ENCODE peak calls at places on chromosome 16, in eight cellular contexts. One of them, this sample, is unnamed.

GRCh38 chr16:61792194-61792904 is 243.9 kb downstream of the CDH8 start:
- DNase-seq in esophagus squamous epithelium: no peak
- DNase-seq in spleen: no peak
- DNase-seq in esophagus muscularis mucosa: no peak
- DNase-seq in H1: no peak
- DNase-seq in testis: no peak
- DNase-seq in transverse colon: no peak
- DNase-seq in heart left ventricle: no peak
- DNase-seq in this sample: no peak

GRCh38 chr16:55543470-55543869 is 23.0 kb upstream of the CAPNS2 start:
- DNase-seq in esophagus squamous epithelium: no peak
- DNase-seq in spleen: no peak
- DNase-seq in esophagus muscularis mucosa: no peak
- DNase-seq in H1: no peak
- DNase-seq in testis: no peak
- DNase-seq in transverse colon: no peak
- DNase-seq in heart left ventricle: no peak
- DNase-seq in this sample: no peak

GRCh38 chr16:30903596-30903995 is 7.2 kb downstream of the CTF1 start:
- DNase-seq in esophagus squamous epithelium: no peak
- DNase-seq in spleen: no peak
- DNase-seq in esophagus muscularis mucosa: no peak
- DNase-seq in H1: no peak
- DNase-seq in testis: no peak
- DNase-seq in transverse colon: no peak
- DNase-seq in heart left ventricle: no peak
- DNase-seq in this sample: no peak

GRCh38 chr16:20073203-20074088 is at the start of gene GPR139:
- DNase-seq in esophagus squamous epithelium: no peak
- DNase-seq in spleen: no peak
- DNase-seq in esophagus muscularis mucosa: no peak
- DNase-seq in H1: no peak
- DNase-seq in testis: no peak
- DNase-seq in transverse colon: no peak
- DNase-seq in heart left ventricle: no peak
- DNase-seq in this sample: no peak

GRCh38 chr16:48081656-48082055 is 74.1 kb downstream of the ABCC12 start:
- DNase-seq in esophagus squamous epithelium: no peak
- DNase-seq in spleen: no peak
- DNase-seq in esophagus muscularis mucosa: no peak
- DNase-seq in H1: no peak
- DNase-seq in testis: no peak
- DNase-seq in transverse colon: no peak
- DNase-seq in heart left ventricle: no peak
- DNase-seq in this sample: no peak

GRCh38 chr16:87391324-87391949 is 699 bp upstream of the MAP1LC3B start:
- DNase-seq in esophagus squamous epithelium: no peak
- DNase-seq in spleen: peak
- DNase-seq in esophagus muscularis mucosa: no peak
- DNase-seq in H1: no peak
- DNase-seq in testis: peak
- DNase-seq in transverse colon: peak
- DNase-seq in heart left ventricle: peak
- DNase-seq in this sample: peak

GRCh38 chr16:78516006-78516405 is 416.6 kb downstream of the WWOX start:
- DNase-seq in esophagus squamous epithelium: no peak
- DNase-seq in spleen: no peak
- DNase-seq in esophagus muscularis mucosa: no peak
- DNase-seq in H1: no peak
- DNase-seq in testis: no peak
- DNase-seq in transverse colon: no peak
- DNase-seq in heart left ventricle: no peak
- DNase-seq in this sample: no peak

GRCh38 chr16:60230666-60231065 is 1496.5 kb upstream of the GOT2 start:
- DNase-seq in esophagus squamous epithelium: no peak
- DNase-seq in spleen: no peak
- DNase-seq in esophagus muscularis mucosa: no peak
- DNase-seq in H1: no peak
- DNase-seq in testis: no peak
- DNase-seq in transverse colon: no peak
- DNase-seq in heart left ventricle: no peak
- DNase-seq in this sample: no peak

GRCh38 chr16:75648265-75649076 is 898 bp downstream of the TERF2IP start:
- DNase-seq in esophagus squamous epithelium: no peak
- DNase-seq in spleen: peak
- DNase-seq in esophagus muscularis mucosa: peak
- DNase-seq in H1: no peak
- DNase-seq in testis: peak
- DNase-seq in transverse colon: peak
- DNase-seq in heart left ventricle: peak
- DNase-seq in this sample: peak
- TF ChIP-seq POLR2A in esophagus squamous epithelium: peak
- TF ChIP-seq POLR2A in spleen: no peak
- TF ChIP-seq POLR2A in esophagus muscularis mucosa: no peak
- TF ChIP-seq POLR2A in H1: peak
- TF ChIP-seq POLR2A in testis: no peak
- TF ChIP-seq POLR2A in transverse colon: no peak
- TF ChIP-seq POLR2A in heart left ventricle: no peak
- TF ChIP-seq POLR2A in this sample: no peak

GRCh38 chr16:70749006-70749678 is 51.8 kb downstream of the VAC14 start:
- DNase-seq in esophagus squamous epithelium: no peak
- DNase-seq in spleen: no peak
- DNase-seq in esophagus muscularis mucosa: no peak
- DNase-seq in H1: no peak
- DNase-seq in testis: no peak
- DNase-seq in transverse colon: peak
- DNase-seq in heart left ventricle: no peak
- DNase-seq in this sample: no peak

GRCh38 chr16:70746040-70746707 is 54.8 kb downstream of the VAC14 start:
- DNase-seq in esophagus squamous epithelium: no peak
- DNase-seq in spleen: no peak
- DNase-seq in esophagus muscularis mucosa: peak
- DNase-seq in H1: no peak
- DNase-seq in testis: peak
- DNase-seq in transverse colon: peak
- DNase-seq in heart left ventricle: no peak
- DNase-seq in this sample: peak

GRCh38 chr16:70747703-70748631 is 53.0 kb downstream of the VAC14 start:
- DNase-seq in esophagus squamous epithelium: no peak
- DNase-seq in spleen: no peak
- DNase-seq in esophagus muscularis mucosa: no peak
- DNase-seq in H1: no peak
- DNase-seq in testis: no peak
- DNase-seq in transverse colon: no peak
- DNase-seq in heart left ventricle: no peak
- DNase-seq in this sample: peak

GRCh38 chr16:70745536-70746025 is 55.4 kb downstream of the VAC14 start:
- DNase-seq in esophagus squamous epithelium: no peak
- DNase-seq in spleen: no peak
- DNase-seq in esophagus muscularis mucosa: no peak
- DNase-seq in H1: no peak
- DNase-seq in testis: no peak
- DNase-seq in transverse colon: no peak
- DNase-seq in heart left ventricle: no peak
- DNase-seq in this sample: no peak

DNA sequence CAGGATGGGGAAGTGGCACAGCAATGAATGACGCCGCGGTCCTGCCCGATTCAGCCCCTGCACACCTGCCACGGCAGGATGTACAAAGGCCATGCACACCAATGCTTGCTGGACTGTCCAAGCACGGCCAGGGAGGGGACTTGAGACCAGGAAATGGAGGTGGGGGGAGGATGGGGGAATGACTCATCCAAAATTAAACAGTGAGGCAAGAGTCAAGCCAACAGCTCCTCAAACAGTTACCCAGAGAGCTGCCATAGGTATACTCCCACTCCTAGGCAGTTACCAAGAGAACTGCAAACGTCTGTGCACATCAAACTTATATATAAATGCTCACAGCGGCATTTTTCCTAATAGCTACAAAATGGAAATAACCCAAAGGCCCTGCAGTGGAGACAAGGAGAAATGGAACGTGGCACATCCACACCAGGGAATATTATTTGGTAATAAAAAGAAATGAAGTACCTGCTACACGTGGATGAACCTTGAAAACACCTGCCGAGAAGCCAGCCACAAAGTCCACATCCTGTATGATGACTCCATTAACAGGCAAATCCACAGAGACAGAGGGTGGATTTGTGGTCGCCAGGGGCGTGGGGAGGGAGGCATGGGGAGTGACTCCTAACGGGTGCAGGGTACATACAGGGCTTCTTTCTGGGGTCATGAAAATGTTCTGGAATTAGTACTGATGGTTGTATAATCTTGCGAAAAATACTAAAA is 54.1 kb downstream of the VAC14 start:
- DNase-seq in esophagus squamous epithelium: no peak
- DNase-seq in spleen: no peak
- DNase-seq in esophagus muscularis mucosa: peak
- DNase-seq in H1: no peak
- DNase-seq in testis: no peak
- DNase-seq in transverse colon: peak
- DNase-seq in heart left ventricle: peak
- DNase-seq in this sample: peak
- TF ChIP-seq POLR2A in esophagus squamous epithelium: no peak
- TF ChIP-seq POLR2A in spleen: no peak
- TF ChIP-seq POLR2A in esophagus muscularis mucosa: no peak
- TF ChIP-seq POLR2A in H1: no peak
- TF ChIP-seq POLR2A in testis: no peak
- TF ChIP-seq POLR2A in transverse colon: no peak
- TF ChIP-seq POLR2A in heart left ventricle: no peak
- TF ChIP-seq POLR2A in this sample: no peak

GRCh38 chr16:8887952-8888560 is 5.9 kb downstream of the LITAFD start:
- DNase-seq in esophagus squamous epithelium: no peak
- DNase-seq in spleen: peak
- DNase-seq in esophagus muscularis mucosa: no peak
- DNase-seq in H1: no peak
- DNase-seq in testis: peak
- DNase-seq in transverse colon: no peak
- DNase-seq in heart left ventricle: peak
- DNase-seq in this sample: peak

GRCh38 chr16:8890549-8890921 is 8.4 kb downstream of the LITAFD start:
- DNase-seq in esophagus squamous epithelium: no peak
- DNase-seq in spleen: no peak
- DNase-seq in esophagus muscularis mucosa: no peak
- DNase-seq in H1: no peak
- DNase-seq in testis: no peak
- DNase-seq in transverse colon: no peak
- DNase-seq in heart left ventricle: no peak
- DNase-seq in this sample: peak

GRCh38 chr16:8887438-8887765 is 5.3 kb downstream of the LITAFD start:
- DNase-seq in esophagus squamous epithelium: no peak
- DNase-seq in spleen: peak
- DNase-seq in esophagus muscularis mucosa: no peak
- DNase-seq in H1: no peak
- DNase-seq in testis: no peak
- DNase-seq in transverse colon: no peak
- DNase-seq in heart left ventricle: no peak
- DNase-seq in this sample: no peak

GRCh38 chr16:8889893-8890548 is 7.9 kb downstream of the LITAFD start:
- DNase-seq in esophagus squamous epithelium: no peak
- DNase-seq in spleen: peak
- DNase-seq in esophagus muscularis mucosa: no peak
- DNase-seq in H1: no peak
- DNase-seq in testis: no peak
- DNase-seq in transverse colon: no peak
- DNase-seq in heart left ventricle: no peak
- DNase-seq in this sample: no peak

DNA sequence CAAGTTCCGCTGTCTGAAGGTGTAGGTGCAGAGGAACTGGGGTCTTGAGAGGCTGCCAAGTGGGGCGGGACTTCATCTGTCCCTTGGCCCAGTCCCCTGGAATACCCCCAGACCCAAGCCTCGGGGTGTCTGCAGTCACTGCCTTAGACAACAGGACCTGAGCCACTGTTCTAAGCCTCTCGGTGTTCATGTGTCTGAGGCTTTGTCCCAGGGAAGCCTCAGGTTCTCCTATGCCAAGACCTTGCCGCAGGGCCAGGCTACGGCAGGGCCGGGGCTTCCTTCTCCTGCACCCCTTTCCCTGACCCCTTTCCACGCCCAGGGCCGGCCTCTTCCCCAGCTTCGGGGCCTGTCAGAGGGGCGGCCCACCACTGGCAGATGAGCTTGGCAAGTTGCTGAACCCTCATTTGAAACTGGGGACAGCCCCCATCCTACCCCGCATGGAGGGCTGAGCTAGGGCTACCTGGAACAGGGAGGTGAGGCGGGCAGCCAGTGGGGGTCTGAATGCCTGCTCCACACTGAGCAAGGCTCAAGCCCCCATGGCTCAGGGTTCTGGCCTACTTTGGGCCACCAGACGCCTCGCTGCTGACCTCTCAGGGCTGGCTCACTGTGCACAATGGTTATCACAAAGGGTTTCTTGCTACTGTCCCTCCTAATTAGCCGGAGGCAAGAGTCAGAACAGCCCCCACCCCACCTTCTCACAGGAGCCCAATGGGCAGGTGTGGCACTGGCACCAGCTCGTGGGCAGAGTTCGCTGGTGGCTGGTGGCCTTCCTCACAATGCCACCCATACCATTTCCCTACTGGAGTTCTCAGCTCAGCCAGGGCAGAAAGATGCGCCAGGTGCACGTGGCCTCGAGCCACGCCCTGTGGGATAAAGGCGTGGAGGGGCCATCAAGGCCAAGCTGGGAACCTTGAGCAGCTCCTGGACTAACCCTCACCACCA is 7.1 kb downstream of the LITAFD start:
- DNase-seq in esophagus squamous epithelium: no peak
- DNase-seq in spleen: peak
- DNase-seq in esophagus muscularis mucosa: no peak
- DNase-seq in H1: no peak
- DNase-seq in testis: no peak
- DNase-seq in transverse colon: no peak
- DNase-seq in heart left ventricle: no peak
- DNase-seq in this sample: no peak
- TF ChIP-seq POLR2A in esophagus squamous epithelium: no peak
- TF ChIP-seq POLR2A in spleen: no peak
- TF ChIP-seq POLR2A in esophagus muscularis mucosa: no peak
- TF ChIP-seq POLR2A in H1: no peak
- TF ChIP-seq POLR2A in testis: no peak
- TF ChIP-seq POLR2A in transverse colon: no peak
- TF ChIP-seq POLR2A in heart left ventricle: no peak
- TF ChIP-seq POLR2A in this sample: no peak

DNA sequence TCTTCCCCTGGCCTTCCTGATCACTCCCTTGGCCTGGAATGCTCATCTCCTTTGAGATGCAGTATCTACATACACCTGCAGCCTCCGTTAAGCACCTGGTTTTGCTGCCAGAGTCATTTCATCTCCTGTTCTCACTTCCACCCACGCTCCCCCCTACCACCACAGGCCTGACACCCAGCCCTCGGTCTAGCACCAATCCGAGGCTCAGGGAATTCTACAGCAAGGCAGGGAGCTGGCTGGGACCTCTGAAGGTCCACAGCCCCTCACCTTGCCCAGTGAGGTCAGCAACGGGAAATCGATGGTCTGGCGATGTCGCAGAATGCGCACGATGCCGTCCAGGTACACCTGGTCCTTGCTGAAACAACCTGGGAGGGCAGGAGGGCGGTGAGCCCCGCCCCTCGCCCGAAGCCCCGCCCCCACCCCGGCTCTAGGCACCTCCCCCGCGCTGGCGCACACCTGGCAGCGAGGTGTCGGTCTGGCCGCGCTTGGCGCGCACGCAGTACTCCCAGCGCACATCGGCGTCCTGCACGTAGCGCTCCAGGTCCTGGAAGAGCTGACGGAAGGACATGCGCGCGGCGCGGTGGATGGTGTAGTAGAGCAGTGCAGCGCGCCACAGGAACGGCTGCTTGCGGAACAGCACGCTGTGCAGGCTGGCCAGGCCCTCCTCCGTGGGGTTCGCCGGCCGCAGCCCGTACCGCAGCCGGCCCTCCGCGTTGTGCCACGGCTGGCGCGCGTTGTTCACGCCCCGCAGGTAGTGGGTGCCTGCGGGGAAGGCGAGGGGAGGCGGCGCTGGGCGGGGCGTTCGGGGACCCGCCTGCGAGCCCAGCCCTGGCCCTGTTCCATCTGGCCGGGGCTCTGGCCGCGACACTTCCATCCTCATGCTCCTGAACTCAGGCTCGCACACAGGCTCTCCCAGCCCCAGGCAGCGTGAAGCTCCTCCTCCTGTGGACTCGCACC is 5.7 kb downstream of the MATCAP1 start:
- DNase-seq in esophagus squamous epithelium: no peak
- DNase-seq in spleen: peak
- DNase-seq in esophagus muscularis mucosa: no peak
- DNase-seq in H1: peak
- DNase-seq in testis: peak
- DNase-seq in transverse colon: peak
- DNase-seq in heart left ventricle: no peak
- DNase-seq in this sample: peak
- TF ChIP-seq POLR2A in esophagus squamous epithelium: peak
- TF ChIP-seq POLR2A in spleen: no peak
- TF ChIP-seq POLR2A in esophagus muscularis mucosa: no peak
- TF ChIP-seq POLR2A in H1: no peak
- TF ChIP-seq POLR2A in testis: no peak
- TF ChIP-seq POLR2A in transverse colon: peak
- TF ChIP-seq POLR2A in heart left ventricle: no peak
- TF ChIP-seq POLR2A in this sample: no peak